ENCODE peak calls at places on chromosomes 12 and 14, in nine cellular contexts. M is GDM1, B is SIG-M5, I is ovary, S is tibial artery, W is germinal center, L is brain microvascular endothelial cell, Y is BE2C, X is heart left ventricle. N is an unnamed sample.

GRCh38 chr12:32302218-32302826 is 97.0 kb upstream of the FGD4 start:
- DNase-seq in M (peak), B (no peak), I (no peak), S (no peak), W (peak), L (no peak), Y (peak), X (no peak), N (no peak)

GRCh38 chr14:98198385-98198784 is 1073.6 kb downstream of the BCL11B start:
- DNase-seq in M (no peak), B (no peak), I (no peak), S (no peak), W (no peak), L (no peak), Y (no peak), X (no peak), N (no peak)

GRCh38 chr12:132453361-132454133 is 36.4 kb upstream of the FBRSL1 start:
- DNase-seq in M (no peak), B (no peak), I (no peak), S (no peak), W (no peak), L (no peak), Y (no peak), X (peak), N (no peak)

GRCh38 chr12:102169922-102170698 is 27.5 kb downstream of the PMCH start:
- DNase-seq in M (peak), B (no peak), I (no peak), S (no peak), W (peak), L (peak), Y (peak), X (no peak), N (no peak)

GRCh38 chr14:41362134-41362533 is 244.5 kb upstream of the LRFN5 start:
- DNase-seq in M (no peak), B (no peak), I (no peak), S (no peak), W (no peak), L (no peak), Y (no peak), X (no peak), N (no peak)

GRCh38 chr12:95802482-95803264 is 12.1 kb upstream of the NTN4 start:
- DNase-seq in M (no peak), B (no peak), I (no peak), S (no peak), W (no peak), L (peak), Y (no peak), X (no peak), N (no peak)

GRCh38 chr12:95051241-95051640 is 22.2 kb downstream of the NR2C1 start:
- DNase-seq in M (no peak), B (no peak), I (no peak), S (no peak), W (no peak), L (no peak), Y (no peak), X (no peak), N (no peak)

GRCh38 chr12:116939734-116940133 is 29.0 kb downstream of the FBXW8 start:
- DNase-seq in M (no peak), B (no peak), I (no peak), S (no peak), W (no peak), L (no peak), Y (no peak), X (peak), N (no peak)

GRCh38 chr12:65638324-65638723 is 186.0 kb upstream of the HMGA2 start:
- DNase-seq in M (no peak), B (no peak), I (no peak), S (no peak), W (no peak), L (no peak), Y (no peak), X (no peak), N (no peak)

GRCh38 chr12:6778212-6778570 is 5.9 kb downstream of the LAG3 start:
- DNase-seq in M (no peak), B (no peak), I (peak), S (peak), W (no peak), L (no peak), Y (peak), X (no peak), N (no peak)

GRCh38 chr14:105021656-105022275 is 883 bp upstream of the CDCA4 start:
- DNase-seq in M (no peak), B (no peak), I (peak), S (no peak), W (peak), L (no peak), Y (peak), X (peak), N (no peak)

GRCh38 chr12:4443616-4444015 is 2.0 kb downstream of the FGF6 start:
- DNase-seq in M (no peak), B (no peak), I (no peak), S (no peak), W (no peak), L (no peak), Y (no peak), X (no peak), N (no peak)

GRCh38 chr14:73058923-73059311 is 583 bp downstream of the RBM25 start:
- DNase-seq in M (no peak), B (no peak), I (no peak), S (peak), W (no peak), L (peak), Y (peak), X (no peak), N (no peak)

GRCh38 chr12:112645586-112645985 is 146.0 kb upstream of the RPH3A start:
- DNase-seq in M (no peak), B (no peak), I (no peak), S (no peak), W (no peak), L (no peak), Y (no peak), X (no peak), N (no peak)

GRCh38 chr12:110578522-110579238 is 4.4 kb downstream of the PPTC7 start:
- DNase-seq in M (no peak), B (no peak), I (no peak), S (no peak), W (no peak), L (no peak), Y (no peak), X (no peak), N (no peak)

GRCh38 chr14:91264151-91265150 is 19.9 kb upstream of the GPR68 start:
- DNase-seq in M (no peak), B (no peak), I (peak), S (no peak), W (no peak), L (no peak), Y (no peak), X (peak), N (no peak)

GRCh38 chr14:76780058-76780345 is 18.7 kb downstream of the VASH1 start:
- DNase-seq in M (no peak), B (no peak), I (no peak), S (no peak), W (no peak), L (no peak), Y (no peak), X (no peak), N (no peak)

GRCh38 chr14:29215853-29216252 is 449.3 kb downstream of the FOXG1 start:
- DNase-seq in M (no peak), B (no peak), I (no peak), S (no peak), W (no peak), L (no peak), Y (no peak), X (no peak), N (no peak)

GRCh38 chr12:49636574-49636973 is 13.2 kb downstream of the PRPF40B start:
- DNase-seq in M (no peak), B (no peak), I (peak), S (no peak), W (no peak), L (no peak), Y (no peak), X (no peak), N (no peak)

GRCh38 chr14:88821378-88821777 is 3.1 kb upstream of the TTC8 start:
- DNase-seq in M (no peak), B (no peak), I (no peak), S (no peak), W (no peak), L (no peak), Y (no peak), X (no peak), N (no peak)

GRCh38 chr14:100389497-100390104 is 66.5 kb downstream of the SLC25A47 start:
- DNase-seq in M (no peak), B (no peak), I (no peak), S (no peak), W (no peak), L (no peak), Y (no peak), X (no peak), N (no peak)

GRCh38 chr14:98494582-98494981 is 777.4 kb downstream of the BCL11B start:
- DNase-seq in M (no peak), B (no peak), I (no peak), S (no peak), W (no peak), L (no peak), Y (no peak), X (no peak), N (no peak)

GRCh38 chr12:126899926-126900792 is 1366.8 kb upstream of the TMEM132C start:
- DNase-seq in M (no peak), B (no peak), I (no peak), S (no peak), W (no peak), L (no peak), Y (no peak), X (no peak), N (no peak)

GRCh38 chr14:51473808-51474207 is 177.9 kb upstream of the FRMD6 start:
- DNase-seq in M (no peak), B (no peak), I (no peak), S (no peak), W (no peak), L (peak), Y (no peak), X (no peak), N (no peak)

GRCh38 chr12:55713721-55714120 is 2.1 kb upstream of the BLOC1S1 start:
- DNase-seq in M (no peak), B (no peak), I (no peak), S (no peak), W (no peak), L (peak), Y (no peak), X (no peak), N (no peak)

GRCh38 chr12:111298583-111299436 is 70.1 kb downstream of the PHETA1 start:
- DNase-seq in M (no peak), B (no peak), I (peak), S (no peak), W (peak), L (peak), Y (peak), X (peak), N (no peak)

N was measured in SK-N-MC.